ENCODE peak calls at places on chromosome 10, in nine cellular contexts. One of them, this sample, is unnamed.
A peak's percentile ranks its signal among the peaks of the same experiment; 100 is the strongest.

GRCh38 chr10:97915346-97915745 is 65.7 kb downstream of the GOLGA7B start:
- DNase-seq in stomach: no peak
- DNase-seq in esophagus muscularis mucosa: no peak
- DNase-seq in GM12878: no peak
- DNase-seq in transverse colon: no peak
- DNase-seq in SK-N-SH: peak; percentile 47
- DNase-seq in upper lobe of left lung: no peak
- DNase-seq in sigmoid colon: no peak
- DNase-seq in K562: no peak
- DNase-seq in this sample: no peak

GRCh38 chr10:97475936-97476594 is 22.2 kb downstream of the MMS19 start:
- DNase-seq in stomach: no peak
- DNase-seq in esophagus muscularis mucosa: no peak
- DNase-seq in GM12878: no peak
- DNase-seq in transverse colon: no peak
- DNase-seq in SK-N-SH: no peak
- DNase-seq in upper lobe of left lung: peak; percentile 41
- DNase-seq in sigmoid colon: no peak
- DNase-seq in K562: no peak
- DNase-seq in this sample: no peak

GRCh38 chr10:97185326-97186058 is at the start of gene SLIT1:
- DNase-seq in stomach: no peak
- DNase-seq in esophagus muscularis mucosa: no peak
- DNase-seq in GM12878: no peak
- DNase-seq in transverse colon: no peak
- DNase-seq in SK-N-SH: peak; percentile 79
- DNase-seq in upper lobe of left lung: no peak
- DNase-seq in sigmoid colon: no peak
- DNase-seq in K562: no peak
- DNase-seq in this sample: no peak

GRCh38 chr10:69472544-69472943 is 21.3 kb downstream of the TSPAN15 start:
- DNase-seq in stomach: no peak
- DNase-seq in esophagus muscularis mucosa: no peak
- DNase-seq in GM12878: no peak
- DNase-seq in transverse colon: no peak
- DNase-seq in SK-N-SH: no peak
- DNase-seq in upper lobe of left lung: no peak
- DNase-seq in sigmoid colon: no peak
- DNase-seq in K562: no peak
- DNase-seq in this sample: no peak

GRCh38 chr10:116974442-116975005 is 30.5 kb downstream of the SHTN1 start:
- DNase-seq in stomach: no peak
- DNase-seq in esophagus muscularis mucosa: no peak
- DNase-seq in GM12878: no peak
- DNase-seq in transverse colon: no peak
- DNase-seq in SK-N-SH: peak; percentile 6
- DNase-seq in upper lobe of left lung: no peak
- DNase-seq in sigmoid colon: no peak
- DNase-seq in K562: no peak
- DNase-seq in this sample: no peak

GRCh38 chr10:29841724-29842649 is 207.2 kb upstream of the SVIL start:
- DNase-seq in stomach: peak; percentile 54
- DNase-seq in esophagus muscularis mucosa: no peak
- DNase-seq in GM12878: no peak
- DNase-seq in transverse colon: peak; percentile 47
- DNase-seq in SK-N-SH: peak; percentile 77
- DNase-seq in upper lobe of left lung: peak; percentile 69
- DNase-seq in sigmoid colon: peak; percentile 96
- DNase-seq in K562: no peak
- DNase-seq in this sample: no peak

GRCh38 chr10:99812177-99812576 is 29.7 kb downstream of the ABCC2 start:
- DNase-seq in stomach: no peak
- DNase-seq in esophagus muscularis mucosa: peak; percentile 62
- DNase-seq in GM12878: no peak
- DNase-seq in transverse colon: no peak
- DNase-seq in SK-N-SH: no peak
- DNase-seq in upper lobe of left lung: no peak
- DNase-seq in sigmoid colon: no peak
- DNase-seq in K562: no peak
- DNase-seq in this sample: no peak

GRCh38 chr10:49058341-49059255 is 56.7 kb downstream of the VSTM4 start:
- DNase-seq in stomach: no peak
- DNase-seq in esophagus muscularis mucosa: peak; percentile 83
- DNase-seq in GM12878: no peak
- DNase-seq in transverse colon: no peak
- DNase-seq in SK-N-SH: no peak
- DNase-seq in upper lobe of left lung: no peak
- DNase-seq in sigmoid colon: no peak
- DNase-seq in K562: no peak
- DNase-seq in this sample: no peak

GRCh38 chr10:34808789-34809745 is 6.0 kb downstream of the PARD3 start:
- DNase-seq in stomach: no peak
- DNase-seq in esophagus muscularis mucosa: no peak
- DNase-seq in GM12878: no peak
- DNase-seq in transverse colon: no peak
- DNase-seq in SK-N-SH: no peak
- DNase-seq in upper lobe of left lung: peak; percentile 79
- DNase-seq in sigmoid colon: peak; percentile 78
- DNase-seq in K562: no peak
- DNase-seq in this sample: no peak

DNA sequence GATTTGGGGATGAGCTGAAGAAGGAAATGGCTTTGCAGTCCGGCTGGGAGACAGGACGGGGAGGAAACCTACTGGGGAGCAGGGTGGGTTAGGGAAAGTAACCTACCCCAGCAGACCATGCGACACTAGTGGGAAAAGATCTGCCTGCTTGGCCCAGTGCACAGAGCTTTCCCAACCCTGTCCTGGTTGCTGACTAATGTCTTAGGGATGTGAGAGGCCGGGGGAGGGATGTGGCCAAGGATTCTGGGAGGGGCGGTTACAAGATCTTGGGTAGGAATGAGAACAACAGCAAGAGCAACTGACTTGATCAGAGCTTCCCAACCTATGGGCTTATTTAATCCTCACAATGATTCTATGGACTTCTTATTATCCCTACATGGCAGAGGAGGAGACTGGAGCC is 24.0 kb upstream of the EIF5AL1 start:
- DNase-seq in stomach: peak; percentile 36
- DNase-seq in esophagus muscularis mucosa: peak; percentile 94
- DNase-seq in GM12878: no peak
- DNase-seq in transverse colon: peak; percentile 53
- DNase-seq in SK-N-SH: no peak
- DNase-seq in upper lobe of left lung: peak; percentile 75
- DNase-seq in sigmoid colon: peak; percentile 93
- DNase-seq in K562: no peak
- DNase-seq in this sample: peak; percentile 90
- TF ChIP-seq POLR2AphosphoS5 in stomach: peak; percentile 41
- TF ChIP-seq POLR2AphosphoS5 in esophagus muscularis mucosa: peak; percentile 56
- TF ChIP-seq POLR2AphosphoS5 in GM12878: no peak
- TF ChIP-seq POLR2AphosphoS5 in transverse colon: peak; percentile 41
- TF ChIP-seq POLR2AphosphoS5 in SK-N-SH: peak; percentile 57
- TF ChIP-seq POLR2AphosphoS5 in upper lobe of left lung: peak; percentile 68
- TF ChIP-seq POLR2AphosphoS5 in sigmoid colon: no peak
- TF ChIP-seq POLR2AphosphoS5 in K562: no peak
- TF ChIP-seq POLR2AphosphoS5 in this sample: no peak

DNA sequence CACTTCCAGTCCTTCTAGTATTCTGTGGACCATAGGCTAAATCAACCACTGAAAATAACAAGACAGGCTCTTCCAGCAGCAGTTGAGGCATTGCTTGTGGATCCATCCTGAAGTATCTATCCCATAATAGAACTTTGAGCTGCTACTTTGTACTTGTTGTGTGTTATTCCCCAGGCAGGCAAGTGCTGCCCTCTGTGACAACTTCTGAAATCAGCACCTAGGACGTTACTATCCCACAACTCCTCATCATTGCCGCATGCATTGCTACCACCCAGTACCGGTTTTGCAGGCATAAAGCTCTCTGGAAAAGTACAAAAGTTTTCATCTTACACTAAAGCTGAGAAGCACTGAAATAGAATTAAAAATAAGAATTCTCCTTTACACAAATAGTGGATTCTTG is 145.3 kb downstream of the HTR7 start:
- DNase-seq in stomach: no peak
- DNase-seq in esophagus muscularis mucosa: no peak
- DNase-seq in GM12878: no peak
- DNase-seq in transverse colon: no peak
- DNase-seq in SK-N-SH: no peak
- DNase-seq in upper lobe of left lung: no peak
- DNase-seq in sigmoid colon: no peak
- DNase-seq in K562: no peak
- DNase-seq in this sample: no peak
- TF ChIP-seq EP300 in stomach: no peak
- TF ChIP-seq EP300 in esophagus muscularis mucosa: no peak
- TF ChIP-seq EP300 in GM12878: no peak
- TF ChIP-seq EP300 in transverse colon: no peak
- TF ChIP-seq EP300 in SK-N-SH: no peak
- TF ChIP-seq EP300 in upper lobe of left lung: no peak
- TF ChIP-seq EP300 in sigmoid colon: no peak
- TF ChIP-seq EP300 in K562: no peak
- TF ChIP-seq EP300 in this sample: no peak

DNA sequence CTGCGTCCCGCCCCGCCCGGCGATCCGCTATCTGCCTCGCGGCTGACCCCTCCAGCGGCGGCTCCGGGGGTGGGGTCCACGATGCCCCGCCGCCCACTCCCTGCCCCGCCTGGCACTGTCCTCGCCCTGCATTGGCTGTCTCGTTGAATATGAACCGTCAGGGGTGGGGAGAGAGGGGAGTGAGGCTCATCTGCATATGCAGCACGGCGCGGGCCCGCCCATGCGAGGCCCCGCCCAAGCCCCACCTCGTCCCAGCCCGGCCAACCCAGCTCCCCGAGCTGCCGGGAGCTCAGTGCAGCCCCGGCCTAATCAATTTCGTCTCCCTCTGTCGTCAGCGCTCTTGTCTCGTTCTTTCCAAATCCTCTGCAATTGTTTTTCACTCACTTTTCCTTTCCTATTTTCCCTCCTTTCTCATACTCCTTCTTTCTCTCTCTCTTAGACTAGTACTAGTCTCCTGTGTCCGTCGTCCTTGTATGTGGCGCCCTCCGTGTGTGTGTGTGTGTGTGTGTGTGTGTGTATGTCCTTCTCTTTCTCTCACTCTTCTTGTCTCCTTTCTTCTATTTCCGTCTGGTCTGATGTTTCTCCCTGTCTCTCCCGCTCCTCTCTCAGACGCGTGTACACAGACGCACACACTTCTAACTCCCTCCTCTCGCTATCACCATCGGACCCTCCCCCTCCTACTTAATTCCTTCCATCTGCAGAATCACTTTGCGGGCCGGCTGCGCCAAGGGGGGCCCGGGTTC is 455 bp upstream of the ZCCHC24 start:
- DNase-seq in stomach: peak; percentile 98
- DNase-seq in esophagus muscularis mucosa: peak; percentile 100
- DNase-seq in GM12878: peak; percentile 82
- DNase-seq in transverse colon: peak; percentile 96
- DNase-seq in SK-N-SH: peak; percentile 96
- DNase-seq in upper lobe of left lung: peak; percentile 99
- DNase-seq in sigmoid colon: peak; percentile 99
- DNase-seq in K562: peak; percentile 98
- DNase-seq in this sample: peak; percentile 99
- H3K4me3 ChIP-seq in stomach: peak overlapping the region; percentile 93
- H3K4me3 ChIP-seq in esophagus muscularis mucosa: peak overlapping the region; percentile 93
- H3K4me3 ChIP-seq in GM12878: peak overlapping the region; percentile 48
- H3K4me3 ChIP-seq in transverse colon: peak overlapping the region; percentile 80
- H3K4me3 ChIP-seq in SK-N-SH: peak overlapping the region; percentile 57
- H3K4me3 ChIP-seq in upper lobe of left lung: peak overlapping the region; percentile 96
- H3K4me3 ChIP-seq in sigmoid colon: peak overlapping the region; percentile 100
- H3K4me3 ChIP-seq in K562: peak overlapping the region; percentile 59
- H3K4me3 ChIP-seq in this sample: peak overlapping the region; percentile 93

GRCh38 chr10:7625009-7625408 is 41.8 kb downstream of the ITIH5 start:
- DNase-seq in stomach: no peak
- DNase-seq in esophagus muscularis mucosa: no peak
- DNase-seq in GM12878: no peak
- DNase-seq in transverse colon: no peak
- DNase-seq in SK-N-SH: no peak
- DNase-seq in upper lobe of left lung: no peak
- DNase-seq in sigmoid colon: no peak
- DNase-seq in K562: no peak
- DNase-seq in this sample: no peak

GRCh38 chr10:7626283-7626682 is 40.5 kb downstream of the ITIH5 start:
- DNase-seq in stomach: no peak
- DNase-seq in esophagus muscularis mucosa: no peak
- DNase-seq in GM12878: no peak
- DNase-seq in transverse colon: no peak
- DNase-seq in SK-N-SH: no peak
- DNase-seq in upper lobe of left lung: no peak
- DNase-seq in sigmoid colon: no peak
- DNase-seq in K562: no peak
- DNase-seq in this sample: no peak

GRCh38 chr10:7622969-7623368 is 43.8 kb downstream of the ITIH5 start:
- DNase-seq in stomach: no peak
- DNase-seq in esophagus muscularis mucosa: no peak
- DNase-seq in GM12878: no peak
- DNase-seq in transverse colon: no peak
- DNase-seq in SK-N-SH: no peak
- DNase-seq in upper lobe of left lung: no peak
- DNase-seq in sigmoid colon: no peak
- DNase-seq in K562: no peak
- DNase-seq in this sample: no peak

GRCh38 chr10:7625836-7626235 is 40.9 kb downstream of the ITIH5 start:
- DNase-seq in stomach: no peak
- DNase-seq in esophagus muscularis mucosa: no peak
- DNase-seq in GM12878: no peak
- DNase-seq in transverse colon: peak; percentile 38
- DNase-seq in SK-N-SH: no peak
- DNase-seq in upper lobe of left lung: peak; percentile 21
- DNase-seq in sigmoid colon: peak; percentile 95
- DNase-seq in K562: no peak
- DNase-seq in this sample: no peak
- TF ChIP-seq POLR2AphosphoS5 in stomach: peak; percentile 43
- TF ChIP-seq POLR2AphosphoS5 in esophagus muscularis mucosa: peak; percentile 69
- TF ChIP-seq POLR2AphosphoS5 in GM12878: no peak
- TF ChIP-seq POLR2AphosphoS5 in transverse colon: peak; percentile 76
- TF ChIP-seq POLR2AphosphoS5 in SK-N-SH: no peak
- TF ChIP-seq POLR2AphosphoS5 in upper lobe of left lung: no peak
- TF ChIP-seq POLR2AphosphoS5 in sigmoid colon: peak; percentile 80
- TF ChIP-seq POLR2AphosphoS5 in K562: no peak
- TF ChIP-seq POLR2AphosphoS5 in this sample: no peak

This sample was measured in suprapubic skin.